ENCODE peak calls at places on chromosomes 6 and 20, in ten cellular contexts. I, N, P, O, M, U, F, W, K and E are unnamed samples.

GRCh38 chr20:47927944-47928343 is 142.7 kb upstream of the SULF2 start:
- DNase-seq in O (no peak), U (peak; percentile 93), P (no peak), M (no peak), F (no peak), K (no peak), I (no peak), N (no peak), W (no peak), E (peak; percentile 83)

GRCh38 chr20:62406635-62407176 is 379 bp downstream of the CABLES2 start:
- DNase-seq in I (no peak), F (no peak), W (no peak), M (no peak), P (no peak), O (no peak), N (no peak), K (no peak), U (no peak), E (no peak)

GRCh38 chr20:50484271-50484976 is 25.8 kb upstream of the PTPN1 start:
- DNase-seq in O (no peak), W (no peak), F (no peak), I (no peak), P (no peak), N (no peak), M (no peak), U (no peak), K (no peak), E (no peak)

GRCh38 chr20:3398681-3399252 is 8.7 kb downstream of the DNAAF9 start:
- DNase-seq in U (no peak), M (peak; percentile 65), N (no peak), I (no peak), P (no peak), O (no peak), W (no peak), K (no peak), F (no peak), E (peak; percentile 13)

GRCh38 chr6:145887969-145888368 is 73.4 kb upstream of the FBXO30 start:
- DNase-seq in O (peak; percentile 44), P (no peak), W (peak; percentile 15), F (peak; percentile 8), K (peak; percentile 24), U (peak; percentile 22), N (no peak), I (no peak), M (peak; percentile 31), E (peak; percentile 8)

GRCh38 chr6:121603486-121603885 is 168.0 kb downstream of the GJA1 start:
- DNase-seq in K (no peak), I (no peak), N (no peak), W (no peak), M (peak; percentile 16), P (no peak), O (no peak), U (peak; percentile 62), F (no peak), E (peak; percentile 46)

GRCh38 chr20:18388860-18389259 is 78.0 kb downstream of the DZANK1 start:
- DNase-seq in O (no peak), K (peak; percentile 74), P (no peak), F (no peak), M (peak; percentile 81), I (no peak), W (no peak), U (peak; percentile 43), N (no peak), E (peak; percentile 44)

GRCh38 chr6:98027898-98028297 is 744.9 kb upstream of the MMS22L start:
- DNase-seq in K (no peak), W (no peak), U (no peak), I (no peak), F (no peak), M (no peak), N (no peak), P (no peak), O (no peak), E (no peak)

GRCh38 chr6:71349395-71349794 is 60.8 kb downstream of the OGFRL1 start:
- DNase-seq in P (no peak), M (peak; percentile 74), O (peak; percentile 37), N (no peak), F (peak; percentile 36), I (no peak), W (no peak), U (peak; percentile 48), K (peak; percentile 17), E (peak; percentile 54)

GRCh38 chr6:71347119-71347518 is 58.5 kb downstream of the OGFRL1 start:
- DNase-seq in F (no peak), W (no peak), N (no peak), K (no peak), M (no peak), O (no peak), U (no peak), P (no peak), I (no peak), E (no peak)

GRCh38 chr6:71351190-71351589 is 62.6 kb downstream of the OGFRL1 start:
- DNase-seq in O (no peak), W (no peak), I (no peak), U (no peak), K (peak; percentile 25), M (no peak), N (peak; percentile 34), P (no peak), F (no peak), E (no peak)

GRCh38 chr6:71346034-71346680 is 57.5 kb downstream of the OGFRL1 start:
- DNase-seq in P (no peak), I (no peak), U (no peak), M (no peak), N (no peak), K (no peak), W (no peak), O (no peak), F (no peak), E (no peak)

DNA sequence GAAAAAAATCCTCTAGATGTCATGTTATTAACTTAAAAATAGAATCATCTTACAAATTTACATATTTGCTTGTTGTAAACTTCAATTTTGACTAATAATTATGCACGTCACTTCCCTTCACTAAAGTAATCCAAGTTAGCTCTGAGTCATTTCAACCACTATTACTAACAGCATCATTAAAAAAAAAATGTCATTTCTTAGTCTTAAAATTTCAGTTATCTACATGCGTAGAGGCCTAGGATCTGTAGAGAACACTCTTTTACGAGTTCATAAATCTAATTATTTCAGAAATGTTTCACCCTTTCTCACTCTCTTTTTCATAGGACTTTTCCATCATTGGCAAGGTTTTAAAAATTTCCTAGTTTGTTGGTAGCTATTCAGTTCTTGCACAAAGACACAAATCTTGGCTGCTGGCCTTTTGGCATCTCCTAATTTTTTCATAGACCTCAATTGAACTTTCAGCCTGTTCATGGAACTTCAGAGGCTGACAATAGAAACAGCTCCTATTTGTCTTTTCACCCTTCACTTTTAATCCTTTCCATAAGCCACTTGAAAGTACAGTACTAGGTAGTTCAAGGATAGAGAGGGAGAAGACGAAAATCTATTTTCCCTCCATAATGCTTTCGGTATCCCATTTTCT is 61.5 kb downstream of the OGFRL1 start:
- DNase-seq in U (peak; percentile 38), K (no peak), I (no peak), F (no peak), N (peak; percentile 71), W (no peak), M (peak; percentile 84), P (peak; percentile 15), O (no peak), E (peak; percentile 70)
- H3K4me3 ChIP-seq in U (no peak overlapping the region), K (no peak overlapping the region), I (no peak overlapping the region), F (no peak overlapping the region), N (no peak overlapping the region), W (no peak overlapping the region), M (no peak overlapping the region), P (no peak overlapping the region), O (no peak overlapping the region), E (no peak overlapping the region)

GRCh38 chr20:5118220-5119142 is 1.3 kb downstream of the PCNA start:
- DNase-seq in N (no peak), W (no peak), O (no peak), M (no peak), I (no peak), K (no peak), U (no peak), F (no peak), P (no peak), E (peak; percentile 3)

GRCh38 chr20:5119435-5120188 is at the start of gene PCNA:
- DNase-seq in P (peak; percentile 98), I (peak; percentile 99), K (peak; percentile 98), O (peak; percentile 99), N (peak; percentile 88), W (peak; percentile 98), F (peak; percentile 99), M (peak; percentile 96), U (peak; percentile 99), E (peak; percentile 93)

GRCh38 chr20:5119143-5119434 is 669 bp downstream of the PCNA start:
- DNase-seq in K (no peak), N (no peak), W (no peak), O (no peak), M (no peak), I (no peak), U (no peak), P (no peak), F (no peak), E (no peak)

GRCh38 chr20:5114403-5114802 is 5.4 kb downstream of the PCNA start:
- DNase-seq in W (no peak), M (no peak), N (no peak), K (no peak), I (no peak), P (no peak), O (no peak), F (no peak), U (no peak), E (no peak)

GRCh38 chr20:5116875-5117274 is 2.9 kb downstream of the PCNA start:
- DNase-seq in U (no peak), O (no peak), N (no peak), W (no peak), M (no peak), F (no peak), K (no peak), I (no peak), P (no peak), E (no peak)
- H3K4me3 ChIP-seq in U (no peak overlapping the region), O (peak overlapping the region; percentile 82), N (no peak overlapping the region), W (no peak overlapping the region), M (no peak overlapping the region), F (no peak overlapping the region), K (no peak overlapping the region), I (no peak overlapping the region), P (no peak overlapping the region), E (no peak overlapping the region)

GRCh38 chr20:63854766-63855362 is 6.4 kb upstream of the ABHD16B start:
- DNase-seq in O (no peak), F (peak; percentile 44), I (no peak), K (no peak), M (no peak), N (no peak), U (no peak), P (no peak), W (peak; percentile 81), E (no peak)

GRCh38 chr20:63854069-63854765 is 7.1 kb upstream of the ABHD16B start:
- DNase-seq in P (no peak), M (no peak), F (peak; percentile 37), U (no peak), N (no peak), I (no peak), W (no peak), O (peak; percentile 72), K (no peak), E (no peak)

GRCh38 chr20:63856111-63856511 is 5.2 kb upstream of the ABHD16B start:
- DNase-seq in P (no peak), W (no peak), F (peak; percentile 38), U (no peak), N (no peak), M (no peak), O (no peak), I (no peak), K (no peak), E (no peak)

GRCh38 chr20:63857751-63858392 is 3.4 kb upstream of the ABHD16B start:
- DNase-seq in K (no peak), U (no peak), N (no peak), W (peak; percentile 55), O (no peak), I (no peak), P (no peak), M (no peak), F (no peak), E (no peak)

GRCh38 chr20:63855363-63856110 is 5.8 kb upstream of the ABHD16B start:
- DNase-seq in K (no peak), P (no peak), O (no peak), N (no peak), U (no peak), M (no peak), W (no peak), F (peak; percentile 42), I (no peak), E (no peak)
- H3K4me3 ChIP-seq in K (no peak overlapping the region), P (peak overlapping the region; percentile 16), O (no peak overlapping the region), N (peak overlapping the region; percentile 6), U (no peak overlapping the region), M (no peak overlapping the region), W (peak overlapping the region; percentile 50), F (no peak overlapping the region), I (peak overlapping the region; percentile 26), E (no peak overlapping the region)

GRCh38 chr6:133892444-133893323 is 3.8 kb downstream of the TCF21 start:
- DNase-seq in M (peak; percentile 14), O (no peak), W (no peak), I (no peak), N (no peak), K (peak; percentile 23), U (no peak), F (peak; percentile 56), P (no peak), E (no peak)
- H3K4me3 ChIP-seq in M (peak overlapping the region; percentile 19), O (no peak overlapping the region), W (peak overlapping the region; percentile 69), I (peak overlapping the region; percentile 56), N (no peak overlapping the region), K (no peak overlapping the region), U (no peak overlapping the region), F (no peak overlapping the region), P (no peak overlapping the region), E (no peak overlapping the region)